ENCODE peak calls at places on chromosomes 5 and 9, in four cellular contexts. Y is WTC11, H is HEK293T, Q is HepG2. N is an unnamed sample.

GRCh38 chr5:130571076-130571475 is 594.0 kb downstream of the HINT1 start:
- DNase-seq in Q (no peak), H (no peak), Y (no peak), N (no peak)

GRCh38 chr5:154756203-154756870 is 1.2 kb downstream of the LARP1 start:
- DNase-seq in Q (no peak), Y (no peak), H (no peak), N (peak; percentile 80)

GRCh38 chr5:108061941-108062340 is 320.0 kb downstream of the FBXL17 start:
- DNase-seq in Y (no peak), H (no peak), Q (no peak), N (no peak)

GRCh38 chr5:135243194-135244191 is 155.5 kb downstream of the MACROH2A1 start:
- DNase-seq in Q (peak; percentile 39), H (no peak), Y (no peak), N (no peak)

GRCh38 chr9:118418887-118419620 is 714.9 kb downstream of the TLR4 start:
- DNase-seq in Q (no peak), H (no peak), Y (no peak), N (no peak)

GRCh38 chr9:124410321-124410913 is 4.8 kb downstream of the PSMB7 start:
- DNase-seq in Q (no peak), Y (no peak), H (no peak), N (no peak)

GRCh38 chr9:36590246-36590645 is 17.6 kb downstream of the MELK start:
- DNase-seq in Y (no peak), H (no peak), Q (no peak), N (no peak)

GRCh38 chr9:77756449-77756848 is 108.3 kb upstream of the GNA14 start:
- DNase-seq in Y (no peak), H (no peak), Q (peak; percentile 13), N (peak; percentile 8)

DNA sequence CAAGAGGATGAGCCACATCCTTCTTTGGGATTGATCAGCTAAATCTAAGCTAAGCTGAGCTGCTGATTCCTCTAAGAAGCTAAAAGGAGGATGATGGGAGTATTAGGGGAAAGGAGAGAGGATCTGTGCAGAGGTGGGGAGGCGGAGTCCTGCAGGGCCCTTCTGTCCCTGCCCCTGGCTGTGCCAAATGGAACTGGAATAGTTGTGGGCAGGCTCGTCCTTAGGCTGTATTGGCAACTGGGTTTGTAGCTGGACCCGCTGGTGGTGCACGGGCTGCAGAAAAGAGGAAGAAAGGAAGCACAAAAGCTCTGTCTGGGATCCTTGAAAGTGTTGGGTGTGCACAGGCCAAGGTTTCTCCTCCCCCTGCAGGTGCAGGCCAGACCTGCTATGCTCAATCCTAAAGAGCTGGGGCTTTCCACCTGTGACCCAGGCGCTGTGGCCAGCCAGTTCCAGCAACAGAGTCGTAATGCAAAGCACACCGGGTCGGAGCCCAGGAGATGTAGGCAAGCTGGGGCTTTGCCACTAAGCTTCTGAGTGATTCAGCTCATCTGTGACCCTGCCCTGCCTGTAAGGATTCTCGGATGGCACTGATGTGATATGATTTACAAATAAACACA is 9.8 kb downstream of the CLTB start:
- DNase-seq in H (no peak), Y (no peak), Q (no peak), N (peak; percentile 6)
- TF ChIP-seq ELF4 in H (no peak), Y (no peak), Q (no peak), N (no peak)

GRCh38 chr9:99822596-99823391 is 1.1 kb downstream of the NR4A3 start:
- DNase-seq in H (peak; percentile 39), Y (peak; percentile 61), Q (peak; percentile 9), N (peak; percentile 43)

GRCh38 chr9:99820330-99821186 is 1.1 kb upstream of the NR4A3 start:
- DNase-seq in H (no peak), Y (no peak), Q (peak; percentile 47), N (no peak)

GRCh38 chr9:99821187-99822095 is at the start of gene NR4A3:
- DNase-seq in Q (peak; percentile 84), Y (peak; percentile 84), H (peak; percentile 83), N (peak; percentile 95)

GRCh38 chr9:99823392-99824377 is 2.0 kb downstream of the NR4A3 start:
- DNase-seq in Y (peak; percentile 41), H (peak; percentile 30), Q (no peak), N (peak; percentile 31)

GRCh38 chr9:99822096-99822595 is 461 bp downstream of the NR4A3 start:
- DNase-seq in H (peak; percentile 27), Q (no peak), Y (no peak), N (peak; percentile 47)
- TF ChIP-seq ELF4 in H (no peak), Q (no peak), Y (no peak), N (no peak)

GRCh38 chr9:20382460-20383071 is 239.7 kb downstream of the MLLT3 start:
- DNase-seq in Q (peak; percentile 74), H (no peak), Y (no peak), N (no peak)
- TF ChIP-seq ELF4 in Q (no peak), H (no peak), Y (no peak), N (no peak)

GRCh38 chr9:120331913-120332312 is 248.1 kb downstream of the CDK5RAP2 start:
- DNase-seq in Y (no peak), H (no peak), Q (no peak), N (no peak)
- TF ChIP-seq ELF4 in Y (no peak), H (no peak), Q (no peak), N (no peak)

N was measured in K562.